ENCODE peak calls at places on chromosome 7, in four cellular contexts. One of them, this sample, is unnamed.

GRCh38 chr7:64562246-64562620 is 638 bp downstream of the ZNF680 start:
- DNase-seq in K562: no peak
- DNase-seq in SK-N-SH: no peak
- DNase-seq in GM12878: no peak
- DNase-seq in this sample: no peak

GRCh38 chr7:129574487-129574886 is 37.0 kb upstream of the NRF1 start:
- DNase-seq in K562: no peak
- DNase-seq in SK-N-SH: no peak
- DNase-seq in GM12878: no peak
- DNase-seq in this sample: no peak

GRCh38 chr7:45922810-45923209 is 1.7 kb upstream of the IGFBP3 start:
- DNase-seq in K562: no peak
- DNase-seq in SK-N-SH: no peak
- DNase-seq in GM12878: no peak
- DNase-seq in this sample: no peak

GRCh38 chr7:50727072-50727471 is 55.6 kb downstream of the GRB10 start:
- DNase-seq in K562: no peak
- DNase-seq in SK-N-SH: no peak
- DNase-seq in GM12878: no peak
- DNase-seq in this sample: no peak

GRCh38 chr7:4072161-4072925 is 609.8 kb upstream of the FOXK1 start:
- DNase-seq in K562: no peak
- DNase-seq in SK-N-SH: no peak
- DNase-seq in GM12878: no peak
- DNase-seq in this sample: no peak

GRCh38 chr7:148014473-148014872 is 576.1 kb upstream of the C7orf33 start:
- DNase-seq in K562: no peak
- DNase-seq in SK-N-SH: no peak
- DNase-seq in GM12878: no peak
- DNase-seq in this sample: no peak

GRCh38 chr7:2860627-2861133 is 16.6 kb upstream of the GNA12 start:
- DNase-seq in K562: no peak
- DNase-seq in SK-N-SH: no peak
- DNase-seq in GM12878: no peak
- DNase-seq in this sample: no peak

GRCh38 chr7:127807829-127808228 is 155.8 kb downstream of the SND1 start:
- DNase-seq in K562: no peak
- DNase-seq in SK-N-SH: no peak
- DNase-seq in GM12878: no peak
- DNase-seq in this sample: no peak

GRCh38 chr7:152330827-152331226 is 105.0 kb downstream of the KMT2C start:
- DNase-seq in K562: no peak
- DNase-seq in SK-N-SH: no peak
- DNase-seq in GM12878: no peak
- DNase-seq in this sample: no peak

GRCh38 chr7:31957756-31958155 is 112.5 kb downstream of the PDE1C start:
- DNase-seq in K562: no peak
- DNase-seq in SK-N-SH: no peak
- DNase-seq in GM12878: no peak
- DNase-seq in this sample: no peak

GRCh38 chr7:128454808-128455555 is 696 bp upstream of the HILPDA start:
- DNase-seq in K562: peak
- DNase-seq in SK-N-SH: no peak
- DNase-seq in GM12878: no peak
- DNase-seq in this sample: no peak

GRCh38 chr7:97555845-97556431 is 175.9 kb upstream of the TAC1 start:
- DNase-seq in K562: no peak
- DNase-seq in SK-N-SH: no peak
- DNase-seq in GM12878: no peak
- DNase-seq in this sample: no peak

GRCh38 chr7:73967832-73968295 is 60.1 kb upstream of the ELN start:
- DNase-seq in K562: no peak
- DNase-seq in SK-N-SH: no peak
- DNase-seq in GM12878: no peak
- DNase-seq in this sample: no peak

GRCh38 chr7:77580762-77581350 is 43.8 kb downstream of the PTPN12 start:
- DNase-seq in K562: no peak
- DNase-seq in SK-N-SH: no peak
- DNase-seq in GM12878: no peak
- DNase-seq in this sample: no peak

GRCh38 chr7:155011081-155011480 is 8.2 kb upstream of the PAXIP1 start:
- DNase-seq in K562: no peak
- DNase-seq in SK-N-SH: no peak
- DNase-seq in GM12878: no peak
- DNase-seq in this sample: no peak

GRCh38 chr7:38699481-38699880 is 68.3 kb upstream of the AMPH start:
- DNase-seq in K562: no peak
- DNase-seq in SK-N-SH: no peak
- DNase-seq in GM12878: no peak
- DNase-seq in this sample: no peak

GRCh38 chr7:38232475-38233366 is 40.7 kb downstream of the TARP start:
- DNase-seq in K562: peak
- DNase-seq in SK-N-SH: no peak
- DNase-seq in GM12878: peak
- DNase-seq in this sample: no peak

GRCh38 chr7:74684921-74685320 is 27.4 kb downstream of the GTF2I start:
- DNase-seq in K562: no peak
- DNase-seq in SK-N-SH: no peak
- DNase-seq in GM12878: no peak
- DNase-seq in this sample: no peak

GRCh38 chr7:69787736-69788431 is 189.6 kb downstream of the AUTS2 start:
- DNase-seq in K562: no peak
- DNase-seq in SK-N-SH: no peak
- DNase-seq in GM12878: no peak
- DNase-seq in this sample: no peak

GRCh38 chr7:103989785-103990775 is 622 bp upstream of the RELN start:
- DNase-seq in K562: peak
- DNase-seq in SK-N-SH: peak
- DNase-seq in GM12878: no peak
- DNase-seq in this sample: peak

GRCh38 chr7:6256709-6257535 is 15.5 kb downstream of the CYTH3 start:
- DNase-seq in K562: no peak
- DNase-seq in SK-N-SH: no peak
- DNase-seq in GM12878: peak
- DNase-seq in this sample: no peak

GRCh38 chr7:76262683-76263402 is 39.6 kb upstream of the HSPB1 start:
- DNase-seq in K562: peak
- DNase-seq in SK-N-SH: peak
- DNase-seq in GM12878: no peak
- DNase-seq in this sample: peak

GRCh38 chr7:96238474-96238873 is 83.4 kb downstream of the SLC25A13 start:
- DNase-seq in K562: peak
- DNase-seq in SK-N-SH: no peak
- DNase-seq in GM12878: no peak
- DNase-seq in this sample: no peak

GRCh38 chr7:137717811-137718271 is 128.9 kb downstream of the DGKI start:
- DNase-seq in K562: peak
- DNase-seq in SK-N-SH: no peak
- DNase-seq in GM12878: peak
- DNase-seq in this sample: no peak

GRCh38 chr7:28078036-28078901 is 102.3 kb downstream of the JAZF1 start:
- DNase-seq in K562: peak
- DNase-seq in SK-N-SH: peak
- DNase-seq in GM12878: no peak
- DNase-seq in this sample: peak

GRCh38 chr7:28076421-28077163 is 104.0 kb downstream of the JAZF1 start:
- DNase-seq in K562: no peak
- DNase-seq in SK-N-SH: peak
- DNase-seq in GM12878: no peak
- DNase-seq in this sample: no peak

GRCh38 chr7:28077616-28078015 is 103.0 kb downstream of the JAZF1 start:
- DNase-seq in K562: no peak
- DNase-seq in SK-N-SH: no peak
- DNase-seq in GM12878: no peak
- DNase-seq in this sample: no peak

GRCh38 chr7:28072876-28073514 is 107.6 kb downstream of the JAZF1 start:
- DNase-seq in K562: no peak
- DNase-seq in SK-N-SH: no peak
- DNase-seq in GM12878: no peak
- DNase-seq in this sample: no peak

DNA sequence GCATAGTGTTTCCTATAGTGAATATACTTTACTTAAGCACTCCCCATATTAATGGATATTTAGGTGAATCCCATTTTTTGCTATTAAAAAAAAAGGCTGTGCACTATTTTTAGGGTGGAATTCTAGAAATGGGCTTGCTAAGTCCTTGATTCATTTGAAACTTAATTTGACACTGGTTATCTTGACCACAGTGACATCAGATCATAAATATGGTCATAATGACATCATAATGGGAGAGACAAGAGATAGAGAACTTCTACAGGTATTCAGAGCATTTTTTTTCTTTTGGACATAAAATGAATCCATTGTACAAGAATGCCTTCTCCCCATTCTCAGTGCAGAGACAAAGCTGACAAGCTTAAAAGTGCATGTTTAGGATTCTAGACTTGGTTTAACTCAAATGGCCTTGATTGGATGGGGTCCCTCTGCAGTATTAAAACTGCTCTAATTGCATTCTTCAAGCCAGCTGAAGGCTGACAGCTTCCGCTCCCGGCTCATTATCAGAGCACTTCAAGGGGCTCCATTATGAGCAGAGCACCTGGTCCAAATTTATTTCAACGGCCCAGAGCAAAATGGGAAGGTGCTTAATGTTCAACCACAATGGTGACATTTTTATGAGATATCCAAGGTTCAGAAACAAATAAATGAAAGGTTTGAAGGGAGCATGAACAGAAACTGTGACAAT is 104.8 kb downstream of the JAZF1 start:
- DNase-seq in K562: no peak
- DNase-seq in SK-N-SH: no peak
- DNase-seq in GM12878: no peak
- DNase-seq in this sample: no peak
- TF ChIP-seq USF1 in K562: no peak
- TF ChIP-seq USF1 in SK-N-SH: no peak
- TF ChIP-seq USF1 in GM12878: no peak
- TF ChIP-seq USF1 in this sample: no peak

GRCh38 chr7:27943261-27943660 is 203.3 kb downstream of the TAX1BP1 start:
- DNase-seq in K562: no peak
- DNase-seq in SK-N-SH: no peak
- DNase-seq in GM12878: no peak
- DNase-seq in this sample: no peak
- TF ChIP-seq USF1 in K562: no peak
- TF ChIP-seq USF1 in SK-N-SH: no peak
- TF ChIP-seq USF1 in GM12878: no peak
- TF ChIP-seq USF1 in this sample: no peak

GRCh38 chr7:35889001-35889400 is 88.1 kb downstream of the SEPTIN7 start:
- DNase-seq in K562: no peak
- DNase-seq in SK-N-SH: no peak
- DNase-seq in GM12878: no peak
- DNase-seq in this sample: no peak
- TF ChIP-seq USF1 in K562: no peak
- TF ChIP-seq USF1 in SK-N-SH: no peak
- TF ChIP-seq USF1 in GM12878: no peak
- TF ChIP-seq USF1 in this sample: no peak

GRCh38 chr7:14228341-14228740 is 238.9 kb upstream of the ETV1 start:
- DNase-seq in K562: no peak
- DNase-seq in SK-N-SH: no peak
- DNase-seq in GM12878: no peak
- DNase-seq in this sample: no peak
- TF ChIP-seq USF1 in K562: no peak
- TF ChIP-seq USF1 in SK-N-SH: no peak
- TF ChIP-seq USF1 in GM12878: no peak
- TF ChIP-seq USF1 in this sample: no peak

GRCh38 chr7:108972009-108972408 is 402.3 kb downstream of the DNAJB9 start:
- DNase-seq in K562: no peak
- DNase-seq in SK-N-SH: no peak
- DNase-seq in GM12878: no peak
- DNase-seq in this sample: no peak

GRCh38 chr7:108973075-108973474 is 403.4 kb downstream of the DNAJB9 start:
- DNase-seq in K562: no peak
- DNase-seq in SK-N-SH: peak
- DNase-seq in GM12878: no peak
- DNase-seq in this sample: no peak
- TF ChIP-seq USF1 in K562: no peak
- TF ChIP-seq USF1 in SK-N-SH: no peak
- TF ChIP-seq USF1 in GM12878: no peak
- TF ChIP-seq USF1 in this sample: no peak

GRCh38 chr7:311796-312195 is 21.8 kb downstream of the FOXL3 start:
- DNase-seq in K562: no peak
- DNase-seq in SK-N-SH: no peak
- DNase-seq in GM12878: no peak
- DNase-seq in this sample: no peak
- TF ChIP-seq USF1 in K562: no peak
- TF ChIP-seq USF1 in SK-N-SH: no peak
- TF ChIP-seq USF1 in GM12878: no peak
- TF ChIP-seq USF1 in this sample: no peak

GRCh38 chr7:123537026-123537642 is 2.7 kb upstream of the IQUB start:
- DNase-seq in K562: peak
- DNase-seq in SK-N-SH: no peak
- DNase-seq in GM12878: no peak
- DNase-seq in this sample: no peak
- TF ChIP-seq USF1 in K562: no peak
- TF ChIP-seq USF1 in SK-N-SH: no peak
- TF ChIP-seq USF1 in GM12878: no peak
- TF ChIP-seq USF1 in this sample: no peak

GRCh38 chr7:66050990-66051424 is 24.6 kb upstream of the ASL start:
- DNase-seq in K562: no peak
- DNase-seq in SK-N-SH: no peak
- DNase-seq in GM12878: no peak
- DNase-seq in this sample: no peak
- TF ChIP-seq USF1 in K562: no peak
- TF ChIP-seq USF1 in SK-N-SH: peak
- TF ChIP-seq USF1 in GM12878: no peak
- TF ChIP-seq USF1 in this sample: no peak

GRCh38 chr7:124716894-124717293 is 48.7 kb downstream of the GPR37 start:
- DNase-seq in K562: no peak
- DNase-seq in SK-N-SH: no peak
- DNase-seq in GM12878: no peak
- DNase-seq in this sample: no peak

GRCh38 chr7:124722292-124722691 is 43.3 kb downstream of the GPR37 start:
- DNase-seq in K562: no peak
- DNase-seq in SK-N-SH: no peak
- DNase-seq in GM12878: no peak
- DNase-seq in this sample: no peak

GRCh38 chr7:124723012-124723411 is 42.6 kb downstream of the GPR37 start:
- DNase-seq in K562: no peak
- DNase-seq in SK-N-SH: no peak
- DNase-seq in GM12878: no peak
- DNase-seq in this sample: no peak

GRCh38 chr7:124718032-124718766 is 47.4 kb downstream of the GPR37 start:
- DNase-seq in K562: no peak
- DNase-seq in SK-N-SH: no peak
- DNase-seq in GM12878: no peak
- DNase-seq in this sample: no peak

DNA sequence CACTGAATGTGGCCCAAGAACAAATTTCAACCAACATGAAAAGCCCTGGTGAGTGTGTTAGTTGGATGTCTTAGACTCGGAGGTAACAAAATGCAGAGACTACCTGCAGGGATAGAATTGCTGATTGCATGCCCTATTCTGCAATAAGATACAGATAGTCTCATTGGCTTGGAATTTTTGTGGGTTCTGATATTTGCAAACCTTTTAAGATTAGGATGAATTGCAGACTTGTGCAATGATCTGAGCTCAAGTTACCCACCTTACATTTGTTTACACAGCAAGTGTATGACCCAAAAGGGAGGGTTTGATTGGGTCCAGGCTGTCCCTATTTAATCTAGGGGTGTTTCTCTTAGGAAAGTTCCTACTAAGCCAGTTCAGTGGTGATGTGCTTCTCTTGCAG is 45.4 kb downstream of the GPR37 start:
- DNase-seq in K562: no peak
- DNase-seq in SK-N-SH: no peak
- DNase-seq in GM12878: no peak
- DNase-seq in this sample: no peak
- TF ChIP-seq USF1 in K562: no peak
- TF ChIP-seq USF1 in SK-N-SH: no peak
- TF ChIP-seq USF1 in GM12878: no peak
- TF ChIP-seq USF1 in this sample: no peak